ENCODE peak calls at places on chromosomes 5 and 9, in seven cellular contexts. One of them, this sample, is unnamed.
A peak's percentile ranks its signal among the peaks of the same experiment; 100 is the strongest.

GRCh38 chr9:72048850-72049249 is 11.6 kb downstream of the C9orf57 start:
- DNase-seq in PC-9: no peak
- DNase-seq in GM23338: no peak
- DNase-seq in neural progenitor cell: no peak
- DNase-seq in MM.1S: no peak
- DNase-seq in fibroblast of lung: peak; percentile 63
- DNase-seq in GM23248: no peak
- DNase-seq in this sample: no peak

GRCh38 chr9:135075234-135076142 is 12.0 kb upstream of the OLFM1 start:
- DNase-seq in GM23338: peak; percentile 75
- DNase-seq in GM23248: peak; percentile 80
- DNase-seq in MM.1S: no peak
- DNase-seq in PC-9: no peak
- DNase-seq in fibroblast of lung: no peak
- DNase-seq in neural progenitor cell: peak; percentile 80
- DNase-seq in this sample: no peak

GRCh38 chr9:72983512-72984021 is 30.7 kb upstream of the ALDH1A1 start:
- DNase-seq in MM.1S: no peak
- DNase-seq in GM23248: no peak
- DNase-seq in GM23338: no peak
- DNase-seq in neural progenitor cell: no peak
- DNase-seq in PC-9: no peak
- DNase-seq in fibroblast of lung: peak; percentile 17
- DNase-seq in this sample: no peak

GRCh38 chr9:117334101-117334500 is 80.8 kb downstream of the ASTN2 start:
- DNase-seq in fibroblast of lung: no peak
- DNase-seq in MM.1S: no peak
- DNase-seq in GM23248: no peak
- DNase-seq in neural progenitor cell: peak; percentile 30
- DNase-seq in GM23338: peak; percentile 42
- DNase-seq in PC-9: no peak
- DNase-seq in this sample: no peak

GRCh38 chr9:83403864-83404263 is 134.3 kb downstream of the FRMD3 start:
- DNase-seq in PC-9: no peak
- DNase-seq in fibroblast of lung: no peak
- DNase-seq in GM23248: peak; percentile 27
- DNase-seq in MM.1S: no peak
- DNase-seq in neural progenitor cell: no peak
- DNase-seq in GM23338: peak; percentile 22
- DNase-seq in this sample: no peak

GRCh38 chr5:64767959-64768357 is 533 bp downstream of the SREK1IP1 start:
- DNase-seq in GM23338: peak; percentile 57
- DNase-seq in fibroblast of lung: peak; percentile 59
- DNase-seq in neural progenitor cell: peak; percentile 32
- DNase-seq in GM23248: peak; percentile 43
- DNase-seq in MM.1S: peak; percentile 13
- DNase-seq in PC-9: no peak
- DNase-seq in this sample: peak; percentile 37

GRCh38 chr5:60334281-60334713 is 365.7 kb downstream of the DEPDC1B start:
- DNase-seq in fibroblast of lung: peak; percentile 73
- DNase-seq in MM.1S: no peak
- DNase-seq in PC-9: no peak
- DNase-seq in GM23338: no peak
- DNase-seq in GM23248: peak; percentile 86
- DNase-seq in neural progenitor cell: no peak
- DNase-seq in this sample: no peak

GRCh38 chr9:20994486-20994885 is 37.0 kb downstream of the HACD4 start:
- DNase-seq in MM.1S: no peak
- DNase-seq in neural progenitor cell: no peak
- DNase-seq in fibroblast of lung: no peak
- DNase-seq in GM23338: no peak
- DNase-seq in GM23248: no peak
- DNase-seq in PC-9: no peak
- DNase-seq in this sample: no peak

GRCh38 chr9:137178939-137179630 is 7.2 kb upstream of the TMEM210 start:
- DNase-seq in MM.1S: no peak
- DNase-seq in PC-9: no peak
- DNase-seq in GM23338: no peak
- DNase-seq in neural progenitor cell: no peak
- DNase-seq in fibroblast of lung: no peak
- DNase-seq in GM23248: no peak
- DNase-seq in this sample: no peak

GRCh38 chr9:111356567-111357244 is 26.7 kb upstream of the OR2K2 start:
- DNase-seq in MM.1S: no peak
- DNase-seq in neural progenitor cell: peak; percentile 14
- DNase-seq in GM23338: no peak
- DNase-seq in PC-9: peak; percentile 70
- DNase-seq in GM23248: peak; percentile 91
- DNase-seq in fibroblast of lung: peak; percentile 90
- DNase-seq in this sample: no peak

DNA sequence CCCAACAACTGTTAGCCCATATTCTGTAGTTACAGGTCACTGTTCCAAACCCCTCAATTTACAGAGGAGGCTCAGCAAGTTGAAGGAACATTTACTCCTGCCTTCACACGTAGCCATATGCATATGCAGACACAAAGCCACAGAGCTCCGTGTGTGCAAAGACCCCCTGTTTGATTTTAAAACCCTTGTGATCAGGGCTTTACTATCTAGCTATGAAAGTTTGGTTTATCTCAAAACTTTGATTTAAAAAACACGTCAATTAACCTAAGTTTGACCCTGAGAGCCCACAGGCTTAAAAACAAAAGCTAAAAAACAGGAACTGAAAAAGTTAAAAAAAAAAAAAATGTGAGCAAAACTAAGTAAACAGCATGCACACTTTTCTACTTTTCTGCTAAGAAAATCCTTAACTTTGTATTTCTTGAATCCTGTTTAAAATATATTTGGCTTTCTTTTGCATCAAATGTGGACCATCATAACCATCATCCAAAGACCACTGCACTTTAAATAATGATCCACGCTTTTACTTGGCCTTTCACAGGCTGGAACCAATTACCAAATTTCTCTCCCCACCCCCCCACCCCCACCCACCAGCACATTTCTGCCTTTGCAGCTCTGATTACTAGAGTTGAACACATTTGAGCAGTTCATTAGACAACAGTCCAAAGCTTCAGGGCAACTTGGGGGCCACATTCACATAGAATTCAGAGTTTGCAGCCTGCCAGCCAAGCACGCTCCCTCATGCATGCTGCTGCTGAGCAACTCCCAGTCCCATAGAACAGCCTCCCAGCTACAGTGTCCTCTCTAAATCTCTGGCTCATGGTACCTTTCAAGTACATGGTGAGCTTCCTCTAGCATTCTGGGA is 128.8 kb upstream of the MAP3K1 start:
- DNase-seq in MM.1S: peak; percentile 73
- DNase-seq in neural progenitor cell: no peak
- DNase-seq in GM23338: no peak
- DNase-seq in PC-9: no peak
- DNase-seq in fibroblast of lung: no peak
- DNase-seq in GM23248: no peak
- DNase-seq in this sample: no peak
- H2AFZ ChIP-seq in MM.1S: peak overlapping the region; percentile 57
- H2AFZ ChIP-seq in neural progenitor cell: no peak overlapping the region
- H2AFZ ChIP-seq in GM23338: no peak overlapping the region
- H2AFZ ChIP-seq in PC-9: no peak overlapping the region
- H2AFZ ChIP-seq in fibroblast of lung: no peak overlapping the region
- H2AFZ ChIP-seq in GM23248: no peak overlapping the region
- H2AFZ ChIP-seq in this sample: no peak overlapping the region

GRCh38 chr5:1226231-1226630 is 1.1 kb downstream of the SLC6A18 start:
- DNase-seq in PC-9: no peak
- DNase-seq in neural progenitor cell: no peak
- DNase-seq in MM.1S: no peak
- DNase-seq in GM23248: no peak
- DNase-seq in fibroblast of lung: no peak
- DNase-seq in GM23338: no peak
- DNase-seq in this sample: no peak

GRCh38 chr5:1225081-1225480 is at the start of gene SLC6A18:
- DNase-seq in neural progenitor cell: no peak
- DNase-seq in GM23338: no peak
- DNase-seq in PC-9: no peak
- DNase-seq in GM23248: no peak
- DNase-seq in fibroblast of lung: no peak
- DNase-seq in MM.1S: no peak
- DNase-seq in this sample: no peak

GRCh38 chr5:1227669-1228068 is 2.5 kb downstream of the SLC6A18 start:
- DNase-seq in GM23248: peak; percentile 40
- DNase-seq in PC-9: no peak
- DNase-seq in fibroblast of lung: peak; percentile 11
- DNase-seq in neural progenitor cell: no peak
- DNase-seq in GM23338: no peak
- DNase-seq in MM.1S: no peak
- DNase-seq in this sample: no peak

GRCh38 chr5:1228121-1228520 is 2.9 kb downstream of the SLC6A18 start:
- DNase-seq in fibroblast of lung: no peak
- DNase-seq in PC-9: no peak
- DNase-seq in MM.1S: no peak
- DNase-seq in GM23338: no peak
- DNase-seq in neural progenitor cell: no peak
- DNase-seq in GM23248: no peak
- DNase-seq in this sample: no peak

DNA sequence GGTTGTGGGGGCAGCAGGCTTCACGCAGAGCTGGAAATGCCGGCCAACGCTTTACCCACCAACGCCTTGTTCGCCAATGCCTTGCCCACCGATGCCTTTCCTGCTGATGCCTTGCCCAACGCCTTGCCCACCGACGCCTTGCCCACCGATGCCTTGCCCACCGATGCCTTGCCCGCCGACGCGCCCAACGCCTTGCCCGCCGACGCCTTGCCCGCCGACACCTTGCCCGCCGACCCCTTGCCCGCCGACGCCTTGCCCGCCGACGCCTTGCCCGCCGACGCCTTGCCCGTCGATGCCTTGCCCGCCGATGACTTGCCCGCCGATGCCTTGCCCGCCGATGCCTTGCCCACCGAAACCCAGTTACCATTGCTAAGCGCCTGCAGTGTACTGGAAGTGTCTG is 1.7 kb downstream of the SLC6A18 start:
- DNase-seq in neural progenitor cell: no peak
- DNase-seq in GM23248: no peak
- DNase-seq in GM23338: no peak
- DNase-seq in PC-9: no peak
- DNase-seq in MM.1S: no peak
- DNase-seq in fibroblast of lung: no peak
- DNase-seq in this sample: no peak
- H3K4me2 ChIP-seq in neural progenitor cell: no peak overlapping the region
- H3K4me2 ChIP-seq in GM23248: no peak overlapping the region
- H3K4me2 ChIP-seq in GM23338: no peak overlapping the region
- H3K4me2 ChIP-seq in PC-9: no peak overlapping the region
- H3K4me2 ChIP-seq in MM.1S: no peak overlapping the region
- H3K4me2 ChIP-seq in fibroblast of lung: no peak overlapping the region
- H3K4me2 ChIP-seq in this sample: no peak overlapping the region

GRCh38 chr5:171309526-171310333 is 682 bp downstream of the TLX3 start:
- DNase-seq in GM23248: no peak
- DNase-seq in MM.1S: no peak
- DNase-seq in neural progenitor cell: peak; percentile 68
- DNase-seq in PC-9: no peak
- DNase-seq in fibroblast of lung: no peak
- DNase-seq in GM23338: no peak
- DNase-seq in this sample: peak; percentile 49
- TF ChIP-seq EZH2 in GM23248: no peak
- TF ChIP-seq EZH2 in MM.1S: no peak
- TF ChIP-seq EZH2 in neural progenitor cell: peak; percentile 96
- TF ChIP-seq EZH2 in PC-9: no peak
- TF ChIP-seq EZH2 in fibroblast of lung: peak; percentile 81
- TF ChIP-seq EZH2 in GM23338: peak; percentile 72
- TF ChIP-seq EZH2 in this sample: no peak

GRCh38 chr5:127699416-127699815 is 3.8 kb upstream of the CCDC192 start:
- DNase-seq in MM.1S: no peak
- DNase-seq in neural progenitor cell: no peak
- DNase-seq in PC-9: no peak
- DNase-seq in fibroblast of lung: peak; percentile 23
- DNase-seq in GM23248: peak; percentile 27
- DNase-seq in GM23338: no peak
- DNase-seq in this sample: no peak

GRCh38 chr5:127700237-127700766 is 2.9 kb upstream of the CCDC192 start:
- DNase-seq in MM.1S: no peak
- DNase-seq in fibroblast of lung: no peak
- DNase-seq in GM23248: no peak
- DNase-seq in neural progenitor cell: peak; percentile 77
- DNase-seq in PC-9: no peak
- DNase-seq in GM23338: no peak
- DNase-seq in this sample: no peak

GRCh38 chr5:127705120-127705892 is 2.1 kb downstream of the CCDC192 start:
- DNase-seq in GM23338: peak; percentile 45
- DNase-seq in PC-9: peak; percentile 65
- DNase-seq in GM23248: peak; percentile 95
- DNase-seq in MM.1S: no peak
- DNase-seq in neural progenitor cell: no peak
- DNase-seq in fibroblast of lung: peak; percentile 95
- DNase-seq in this sample: no peak

GRCh38 chr5:127702913-127703575 is at the start of gene CCDC192:
- DNase-seq in MM.1S: no peak
- DNase-seq in GM23338: peak; percentile 49
- DNase-seq in fibroblast of lung: no peak
- DNase-seq in GM23248: no peak
- DNase-seq in neural progenitor cell: peak; percentile 30
- DNase-seq in PC-9: no peak
- DNase-seq in this sample: no peak

DNA sequence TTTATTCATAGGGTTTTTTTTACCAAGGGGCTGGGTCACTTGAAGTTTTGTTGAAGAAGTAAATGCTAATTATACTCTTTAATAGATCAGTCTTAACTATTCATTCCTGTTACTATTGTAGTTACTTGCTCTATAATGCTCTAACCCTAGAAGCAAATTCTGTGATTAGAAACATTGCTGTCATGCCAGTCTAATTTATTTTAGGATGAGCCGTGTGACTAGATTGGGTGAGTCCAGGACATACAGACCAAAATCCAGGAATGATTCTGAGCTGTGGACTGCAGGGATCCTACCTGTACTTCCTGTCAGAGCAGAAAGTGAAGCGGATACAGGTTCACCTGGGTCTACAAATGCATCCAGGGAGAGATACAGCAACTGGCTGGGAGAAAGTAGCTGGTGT is 757 bp upstream of the CCDC192 start:
- DNase-seq in GM23248: no peak
- DNase-seq in MM.1S: no peak
- DNase-seq in PC-9: no peak
- DNase-seq in neural progenitor cell: no peak
- DNase-seq in GM23338: no peak
- DNase-seq in fibroblast of lung: no peak
- DNase-seq in this sample: no peak
- H2AFZ ChIP-seq in GM23248: no peak overlapping the region
- H2AFZ ChIP-seq in MM.1S: no peak overlapping the region
- H2AFZ ChIP-seq in PC-9: no peak overlapping the region
- H2AFZ ChIP-seq in neural progenitor cell: no peak overlapping the region
- H2AFZ ChIP-seq in GM23338: peak overlapping the region; percentile 30
- H2AFZ ChIP-seq in fibroblast of lung: no peak overlapping the region
- H2AFZ ChIP-seq in this sample: no peak overlapping the region